ENCODE peak calls at places on chromosomes 12 and 14, in seven cellular contexts. K, Y, B, H, V, S and F are unnamed samples.

GRCh38 chr12:44127966-44128365 is 292.1 kb downstream of the TMEM117 start:
- DNase-seq in K (no peak), Y (no peak), H (no peak), B (no peak), S (no peak), V (no peak), F (no peak)

GRCh38 chr12:75852143-75852542 is 179.4 kb downstream of the PHLDA1 start:
- DNase-seq in K (no peak), S (no peak), B (no peak), H (peak; percentile 75), Y (no peak), V (no peak), F (no peak)

GRCh38 chr12:124393831-124394230 is 98.9 kb downstream of the RFLNA start:
- DNase-seq in H (no peak), B (no peak), K (no peak), V (no peak), S (no peak), Y (no peak), F (no peak)

GRCh38 chr12:106274575-106275081 is 26.8 kb upstream of the CKAP4 start:
- DNase-seq in Y (no peak), B (no peak), H (no peak), K (no peak), V (no peak), S (no peak), F (no peak)

GRCh38 chr12:65894127-65894526 is 69.8 kb downstream of the HMGA2 start:
- DNase-seq in K (no peak), B (no peak), S (no peak), H (peak; percentile 57), V (no peak), Y (no peak), F (no peak)

GRCh38 chr12:57461326-57461903 is 1.8 kb downstream of the GLI1 start:
- DNase-seq in Y (peak; percentile 59), B (no peak), V (peak; percentile 46), H (peak; percentile 73), K (peak; percentile 79), S (no peak), F (peak; percentile 65)

GRCh38 chr12:3202734-3203446 is 125.7 kb downstream of the TSPAN9 start:
- DNase-seq in K (peak; percentile 12), V (peak; percentile 15), B (no peak), S (peak; percentile 22), Y (peak; percentile 54), H (peak; percentile 75), F (peak; percentile 74)

GRCh38 chr14:32330356-32331226 is 1.5 kb downstream of the AKAP6 start:
- DNase-seq in S (no peak), B (no peak), Y (no peak), H (no peak), K (no peak), V (no peak), F (no peak)

GRCh38 chr14:101185081-101185835 is 281.7 kb upstream of the RTL1 start:
- DNase-seq in H (no peak), V (no peak), K (no peak), B (no peak), Y (no peak), S (no peak), F (no peak)

GRCh38 chr12:51326762-51327439 is 2.9 kb upstream of the BIN2 start:
- DNase-seq in S (no peak), V (peak; percentile 13), Y (peak; percentile 55), H (peak; percentile 63), K (no peak), B (no peak), F (no peak)

GRCh38 chr12:92675092-92675865 is 27.5 kb upstream of the PLEKHG7 start:
- DNase-seq in S (no peak), Y (no peak), H (peak; percentile 22), B (no peak), K (peak; percentile 1), V (no peak), F (peak; percentile 52)

GRCh38 chr12:13595536-13596450 is 385.6 kb downstream of the GRIN2B start:
- DNase-seq in B (no peak), K (no peak), Y (no peak), H (no peak), S (peak; percentile 70), V (peak; percentile 10), F (no peak)

GRCh38 chr12:117377758-117378157 is 16.3 kb upstream of the NOS1 start:
- DNase-seq in H (no peak), S (no peak), Y (no peak), K (no peak), V (no peak), B (peak; percentile 36), F (no peak)